ENCODE peak calls at places on chromosomes 11 and 22, in eight cellular contexts. G is heart right ventricle, O is PC-3, X is mammary epithelial cell, Q is A549, M is thoracic aorta, I is H9, U is esophagus squamous epithelium. R is an unnamed sample. For H3K9me3, the result is how much of the 10 kb centered on the place peaks cover.

GRCh38 chr11:46808804-46809431 is 37.2 kb downstream of the CKAP5 start:
- DNase-seq in U (no peak), M (no peak), O (peak), G (no peak), Q (peak), X (peak), I (no peak), R (no peak)

GRCh38 chr11:122069946-122070345 is 46.1 kb downstream of the BLID start:
- DNase-seq in U (no peak), X (peak), I (peak), O (peak), G (peak), M (peak), Q (no peak), R (no peak)

GRCh38 chr22:36197601-36198146 is 3.9 kb downstream of the APOL4 start:
- DNase-seq in M (no peak), G (no peak), X (no peak), O (no peak), I (no peak), Q (no peak), U (no peak), R (no peak)

GRCh38 chr11:73981051-73981805 is 1.4 kb downstream of the UCP2 start:
- DNase-seq in U (no peak), Q (no peak), X (no peak), I (no peak), G (no peak), O (no peak), M (no peak), R (no peak)

GRCh38 chr11:3090096-3090901 is 33.1 kb upstream of the CARS1 start:
- DNase-seq in O (no peak), Q (no peak), U (no peak), G (no peak), X (no peak), M (no peak), I (no peak), R (no peak)

GRCh38 chr11:31131760-31132159 is 237.8 kb downstream of the DCDC1 start:
- DNase-seq in G (no peak), O (no peak), I (no peak), X (no peak), U (no peak), Q (no peak), M (no peak), R (no peak)

GRCh38 chr11:8383227-8383626 is 119.5 kb upstream of the LMO1 start:
- DNase-seq in G (no peak), M (no peak), I (no peak), O (no peak), U (no peak), Q (no peak), X (no peak), R (no peak)

GRCh38 chr11:121300972-121301699 is 8.6 kb downstream of the SC5D start:
- DNase-seq in I (no peak), X (no peak), G (no peak), U (no peak), O (no peak), M (no peak), Q (no peak), R (no peak)

GRCh38 chr11:26231252-26231661 is 100.7 kb upstream of the ANO3 start:
- DNase-seq in Q (no peak), I (no peak), M (no peak), O (peak), U (no peak), X (peak), G (no peak), R (no peak)

GRCh38 chr11:57650739-57651090 is 1.0 kb upstream of the YPEL4 start:
- DNase-seq in M (no peak), Q (no peak), G (no peak), X (no peak), U (no peak), I (no peak), O (no peak), R (no peak)

GRCh38 chr11:126146454-126147192 is 64.8 kb downstream of the RPUSD4 start:
- DNase-seq in U (no peak), Q (no peak), M (no peak), X (no peak), I (peak), G (no peak), O (no peak), R (no peak)

GRCh38 chr11:80937831-80938230 is 1497.0 kb upstream of the TENM4 start:
- DNase-seq in M (no peak), I (no peak), G (no peak), X (peak), U (no peak), Q (no peak), O (no peak), R (no peak)

GRCh38 chr11:128900468-128900867 is 9.3 kb downstream of the KCNJ5 start:
- DNase-seq in M (no peak), U (no peak), X (no peak), Q (no peak), O (no peak), I (no peak), G (no peak), R (no peak)

GRCh38 chr22:27593378-27593777 is 208.2 kb downstream of the MN1 start:
- DNase-seq in X (no peak), U (no peak), M (no peak), I (no peak), G (no peak), Q (no peak), O (no peak), R (no peak)

GRCh38 chr11:119290894-119291497 is 25.9 kb downstream of the MCAM start:
- DNase-seq in Q (no peak), O (no peak), X (no peak), G (no peak), U (no peak), M (no peak), I (no peak), R (no peak)

GRCh38 chr11:44837650-44838049 is 110.9 kb downstream of the TSPAN18 start:
- DNase-seq in Q (no peak), G (no peak), O (peak), I (no peak), U (no peak), X (no peak), M (no peak), R (no peak)

GRCh38 chr11:67031791-67032561 is 9.0 kb downstream of the SYT12 start:
- DNase-seq in U (no peak), O (peak), I (peak), M (no peak), G (no peak), Q (no peak), X (peak), R (no peak)

GRCh38 chr11:93543292-93543977 is at the start of gene SMCO4:
- DNase-seq in X (peak), G (peak), U (no peak), O (peak), I (peak), Q (peak), M (no peak), R (peak)

GRCh38 chr11:93540337-93540736 is 2.9 kb downstream of the SMCO4 start:
- DNase-seq in O (no peak), I (no peak), G (no peak), U (no peak), X (no peak), M (no peak), Q (no peak), R (no peak)

GRCh38 chr11:93541154-93541553 is 2.0 kb downstream of the SMCO4 start:
- DNase-seq in Q (no peak), O (no peak), X (no peak), I (no peak), M (no peak), U (no peak), G (no peak), R (no peak)

GRCh38 chr11:93542753-93543246 is 391 bp downstream of the SMCO4 start:
- DNase-seq in M (no peak), X (no peak), I (peak), G (peak), O (no peak), Q (no peak), U (no peak), R (no peak)

DNA sequence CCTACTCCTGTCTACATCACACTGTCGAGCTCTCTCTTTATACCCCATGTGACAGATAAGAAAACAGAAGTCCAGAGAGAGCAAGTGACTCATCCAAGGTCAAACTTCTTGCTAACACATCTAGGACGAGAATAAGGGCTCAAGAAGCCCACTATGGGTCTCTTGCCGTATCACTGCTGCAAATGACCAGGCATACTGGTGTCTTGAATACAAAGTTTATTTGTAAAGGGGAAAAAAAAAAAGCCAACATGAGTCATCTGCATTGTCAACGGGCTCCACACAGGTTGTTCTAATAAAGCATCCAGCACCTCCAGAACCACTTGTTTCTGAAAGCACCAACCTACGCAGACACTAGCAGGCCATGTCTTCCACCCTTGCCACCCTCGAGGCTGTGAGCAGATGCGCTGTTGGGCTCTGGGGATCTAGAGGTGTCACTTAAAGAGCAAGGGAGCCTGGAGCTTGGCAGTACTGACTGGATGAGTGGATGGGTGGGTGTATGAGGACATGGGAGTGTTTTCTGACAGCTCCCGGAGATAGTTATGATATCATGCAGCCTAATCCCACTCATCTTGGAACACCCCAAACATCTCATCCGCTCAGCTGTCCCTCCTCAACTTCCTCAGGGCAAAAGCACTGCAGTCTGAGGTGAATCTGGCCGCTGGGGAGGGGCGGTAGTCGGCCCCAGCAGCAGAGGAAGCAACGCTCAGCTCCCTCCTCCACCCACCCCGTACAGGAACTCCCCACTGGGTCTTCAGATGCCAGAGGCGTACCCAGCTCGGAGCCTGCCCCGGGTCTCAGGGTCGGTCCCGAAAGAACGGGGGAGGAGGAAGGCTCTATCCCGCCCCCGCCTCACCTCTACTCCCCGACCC is 1.1 kb downstream of the SMCO4 start:
- DNase-seq in Q (peak), M (no peak), U (no peak), G (peak), X (peak), I (peak), O (peak), R (peak)
- H3K27ac ChIP-seq in Q (peak), M (peak), U (peak), G (peak), X (no peak), I (no peak), O (peak), R (no peak)

GRCh38 chr11:116421529-116422185 is 351.1 kb downstream of the BUD13 start:
- DNase-seq in G (no peak), I (no peak), O (no peak), Q (no peak), X (no peak), U (no peak), M (no peak), R (no peak)

GRCh38 chr11:116420770-116421528 is 351.8 kb downstream of the BUD13 start:
- DNase-seq in Q (no peak), M (no peak), O (peak), I (no peak), U (no peak), G (no peak), X (peak), R (no peak)

GRCh38 chr11:116424615-116425261 is 348.0 kb downstream of the BUD13 start:
- DNase-seq in U (no peak), X (no peak), I (no peak), M (no peak), G (no peak), O (no peak), Q (no peak), R (no peak)

GRCh38 chr11:116422556-116422955 is 350.2 kb downstream of the BUD13 start:
- DNase-seq in M (no peak), Q (no peak), U (no peak), G (no peak), O (no peak), X (no peak), I (no peak), R (no peak)

DNA sequence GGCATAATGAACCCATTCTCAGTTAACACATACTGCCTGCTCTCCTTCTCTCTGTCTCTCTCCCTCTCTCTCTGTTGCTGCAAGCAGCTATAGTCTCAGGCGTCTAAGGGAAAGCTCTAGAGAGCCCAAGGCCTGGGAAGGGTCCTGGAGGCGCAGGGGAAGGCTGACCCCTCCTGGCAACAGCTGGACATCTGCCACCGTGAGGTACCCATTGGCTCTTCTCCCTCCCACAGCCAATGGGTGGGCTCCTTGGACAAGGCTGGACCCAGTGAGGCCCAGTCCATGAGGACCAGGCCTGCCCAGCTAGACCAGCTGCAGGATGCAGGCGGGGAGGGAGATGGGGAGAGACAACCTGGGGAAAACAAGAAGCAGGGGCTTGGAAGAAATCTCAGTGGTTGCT is 349.8 kb downstream of the BUD13 start:
- DNase-seq in U (no peak), Q (no peak), I (peak), X (no peak), O (no peak), M (no peak), G (no peak), R (no peak)
- TF ChIP-seq CTCF in U (no peak), Q (no peak), I (peak), X (no peak), O (no peak), M (no peak), G (no peak), R (no peak)

GRCh38 chr11:54832676-54833075 is 126.0 kb downstream of the OR4A5 start:
- DNase-seq in M (no peak), U (no peak), Q (no peak), X (no peak), G (no peak), I (no peak), O (no peak), R (no peak)
- H3K9me3 ChIP-seq in M (under half), U (under half), Q (under half), X (under half), G (half or more), I (half or more), O (half or more), R (under half)

GRCh38 chr11:34676227-34676626 is 55.3 kb downstream of the EHF start:
- DNase-seq in O (no peak), Q (no peak), G (no peak), M (no peak), X (no peak), I (no peak), U (no peak), R (no peak)

GRCh38 chr11:34682822-34683221 is 61.9 kb downstream of the EHF start:
- DNase-seq in O (peak), X (peak), I (no peak), Q (peak), M (no peak), U (no peak), G (no peak), R (no peak)

GRCh38 chr11:34679681-34680080 is 58.8 kb downstream of the EHF start:
- DNase-seq in G (peak), X (no peak), M (no peak), O (no peak), I (no peak), Q (no peak), U (no peak), R (no peak)

GRCh38 chr11:34680918-34681554 is 60.1 kb downstream of the EHF start:
- DNase-seq in M (no peak), Q (peak), O (peak), X (peak), G (no peak), I (no peak), U (no peak), R (no peak)

GRCh38 chr11:34680206-34680605 is 59.3 kb downstream of the EHF start:
- DNase-seq in U (no peak), O (peak), I (no peak), G (no peak), Q (no peak), X (peak), M (no peak), R (no peak)
- H3K27ac ChIP-seq in U (no peak), O (peak), I (no peak), G (no peak), Q (peak), X (peak), M (no peak), R (no peak)

GRCh38 chr11:1052133-1053011 is 15.9 kb upstream of the MUC6 start:
- DNase-seq in G (peak), M (no peak), Q (no peak), O (no peak), X (no peak), U (no peak), I (no peak), R (no peak)

GRCh38 chr11:1051356-1052132 is 15.0 kb upstream of the MUC6 start:
- DNase-seq in M (no peak), Q (no peak), U (no peak), X (no peak), I (no peak), G (peak), O (no peak), R (no peak)

GRCh38 chr11:1054143-1055108 is 17.9 kb upstream of the MUC6 start:
- DNase-seq in X (no peak), O (peak), G (peak), I (no peak), Q (no peak), U (no peak), M (no peak), R (no peak)

GRCh38 chr11:1055109-1055703 is 18.7 kb upstream of the MUC6 start:
- DNase-seq in Q (no peak), O (no peak), U (no peak), M (no peak), I (no peak), G (no peak), X (no peak), R (no peak)

GRCh38 chr11:1053121-1053901 is 16.8 kb upstream of the MUC6 start:
- DNase-seq in M (no peak), U (no peak), G (peak), I (no peak), Q (no peak), O (peak), X (no peak), R (no peak)
- TF ChIP-seq CTCF in M (no peak), U (no peak), G (no peak), I (no peak), Q (no peak), O (no peak), X (no peak), R (no peak)

DNA sequence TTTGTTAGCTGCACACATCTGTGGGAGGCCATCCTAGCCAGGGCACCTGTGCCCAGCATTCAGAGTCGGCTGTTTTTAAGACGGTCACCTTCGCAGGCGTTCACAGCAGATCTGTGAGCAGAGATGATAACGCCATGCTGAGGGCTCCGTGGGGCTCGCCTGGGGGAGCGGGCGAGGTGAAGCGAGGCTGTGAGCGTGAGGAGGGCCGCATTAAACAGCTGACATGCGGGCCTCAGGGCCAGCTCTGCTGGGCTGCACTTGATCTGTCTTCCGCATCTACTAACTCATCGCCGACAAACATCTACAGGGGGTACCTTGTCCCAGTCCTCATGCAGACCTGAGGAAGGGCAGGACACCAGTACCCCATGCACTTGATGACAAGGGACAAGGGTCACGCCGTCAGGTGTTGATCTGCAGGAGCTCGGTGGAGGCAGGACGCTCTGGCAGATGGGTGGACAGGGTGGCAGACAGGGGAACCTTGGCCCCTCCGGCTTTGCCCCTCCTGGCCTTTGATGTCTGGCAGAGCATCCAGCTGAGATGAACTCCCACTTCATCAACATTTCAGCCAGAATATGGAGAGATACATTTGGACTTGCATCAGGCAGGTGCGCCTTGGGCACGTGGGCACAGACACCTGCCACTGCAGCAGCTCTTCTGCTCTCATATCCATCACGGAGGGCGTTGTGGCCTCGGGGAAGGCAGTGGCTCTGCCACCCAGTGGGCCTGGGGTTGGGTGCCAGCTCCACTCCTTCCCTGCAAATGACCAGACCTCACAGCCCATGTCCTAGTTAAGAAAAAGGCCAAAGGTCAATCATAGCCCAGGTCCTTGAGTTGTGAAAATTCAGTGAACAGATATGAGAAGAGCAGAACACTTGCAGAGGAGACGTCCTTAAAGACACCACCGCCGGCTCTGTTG is 822.9 kb downstream of the BRD1 start:
- DNase-seq in I (peak), X (no peak), G (no peak), Q (no peak), U (no peak), M (no peak), O (no peak), R (no peak)
- H3K9me3 ChIP-seq in I (under half), X (under half), G (under half), Q (under half), U (under half), M (under half), O (under half), R (under half)

GRCh38 chr11:19208959-19209568 is 7.3 kb upstream of the CSRP3 start:
- DNase-seq in I (no peak), G (no peak), X (no peak), U (no peak), M (no peak), O (no peak), Q (no peak), R (no peak)
- H3K27ac ChIP-seq in I (no peak), G (peak), X (no peak), U (no peak), M (no peak), O (no peak), Q (no peak), R (no peak)

GRCh38 chr11:59097113-59097708 is 9.8 kb upstream of the FAM111B start:
- DNase-seq in O (peak), X (peak), M (no peak), G (peak), U (no peak), I (peak), Q (no peak), R (peak)

GRCh38 chr11:59106363-59107336 is at the start of gene FAM111B:
- DNase-seq in Q (peak), M (peak), X (peak), I (peak), G (peak), U (peak), O (peak), R (peak)

DNA sequence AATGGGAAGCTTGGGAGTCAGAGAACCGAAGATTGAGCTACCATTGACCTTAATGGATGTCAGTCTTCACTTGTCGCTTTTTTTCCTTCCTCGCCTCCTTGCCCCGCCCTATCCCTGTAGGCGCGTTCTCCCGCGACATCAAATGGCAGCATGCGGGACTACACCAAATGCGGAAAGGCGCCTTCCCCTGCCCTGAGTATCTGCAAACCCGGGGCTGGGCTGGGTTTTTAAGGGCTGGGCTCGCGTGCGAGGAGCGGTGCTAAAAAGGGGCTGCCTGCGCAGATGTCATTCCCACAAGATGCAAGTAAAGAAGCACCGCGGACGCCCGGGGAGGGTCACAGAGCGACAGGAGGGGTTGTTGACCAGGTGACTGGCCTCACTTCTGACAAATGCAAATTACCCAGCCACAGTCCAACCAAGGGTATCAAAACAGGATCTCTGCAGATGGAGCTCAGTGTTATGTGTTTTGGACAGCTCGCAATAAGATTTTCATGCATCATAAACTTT is 4.7 kb upstream of the FAM111B start:
- DNase-seq in Q (peak), O (peak), G (peak), M (peak), U (no peak), X (peak), I (peak), R (peak)
- TF ChIP-seq CTCF in Q (peak), O (peak), G (no peak), M (peak), U (peak), X (no peak), I (peak), R (peak)

R was measured in CD4-positive, alpha-beta T cell.